ENCODE peak calls at places on chromosomes 3 and 15, in six cellular contexts. U is H9, P is IMR-90, X is H1, Q is trophoblast cell, Z is mesenchymal stem cell. C is an unnamed sample.
A peak's percentile ranks its signal among the peaks of the same experiment; 100 is the strongest.

GRCh38 chr15:50058231-50058630 is 60.8 kb downstream of the ATP8B4 start:
- DNase-seq in U (no peak), P (peak; percentile 63), X (no peak), Q (no peak), Z (peak; percentile 80), C (no peak)

GRCh38 chr15:51186121-51186795 is 91.6 kb upstream of the TNFAIP8L3 start:
- DNase-seq in U (no peak), P (no peak), X (no peak), Q (no peak), Z (no peak), C (no peak)

GRCh38 chr3:64002248-64002647 is 21.0 kb downstream of the PSMD6 start:
- DNase-seq in U (no peak), P (no peak), X (no peak), Q (no peak), Z (no peak), C (no peak)

GRCh38 chr3:127690106-127690505 is 17.4 kb downstream of the ABTB1 start:
- DNase-seq in U (no peak), P (peak; percentile 61), X (no peak), Q (peak; percentile 35), Z (peak; percentile 45), C (no peak)

GRCh38 chr3:22713936-22714335 is 489.2 kb upstream of the UBE2E2 start:
- DNase-seq in U (no peak), P (peak; percentile 4), X (no peak), Q (peak; percentile 64), Z (peak; percentile 92), C (no peak)

GRCh38 chr3:178159691-178160090 is 376.5 kb upstream of the KCNMB2 start:
- DNase-seq in U (no peak), P (no peak), X (no peak), Q (no peak), Z (no peak), C (peak; percentile 30)

GRCh38 chr3:12193485-12194165 is 34.9 kb upstream of the TIMP4 start:
- DNase-seq in U (no peak), P (peak; percentile 100), X (no peak), Q (peak; percentile 69), Z (peak; percentile 99), C (no peak)

GRCh38 chr15:94538280-94538679 is 306.9 kb downstream of the MCTP2 start:
- DNase-seq in U (no peak), P (no peak), X (no peak), Q (no peak), Z (no peak), C (no peak)

GRCh38 chr3:14879161-14879888 is 60.6 kb downstream of the FGD5 start:
- DNase-seq in U (peak; percentile 38), P (no peak), X (no peak), Q (no peak), Z (no peak), C (no peak)

GRCh38 chr15:101207867-101208288 is 44.0 kb downstream of the CHSY1 start:
- DNase-seq in U (no peak), P (peak; percentile 86), X (no peak), Q (peak; percentile 24), Z (peak; percentile 79), C (no peak)

GRCh38 chr3:68878322-68878721 is 54.0 kb downstream of the TAFA4 start:
- DNase-seq in U (no peak), P (peak; percentile 20), X (no peak), Q (no peak), Z (peak; percentile 36), C (peak; percentile 24)

GRCh38 chr3:125367403-125368230 is 7.5 kb downstream of the ZNF148 start:
- DNase-seq in U (no peak), P (peak; percentile 45), X (no peak), Q (no peak), Z (peak; percentile 18), C (no peak)
- H3K14ac ChIP-seq in U (no peak overlapping the region), P (no peak overlapping the region), X (no peak overlapping the region), Q (no peak overlapping the region), Z (no peak overlapping the region), C (no peak overlapping the region)

DNA sequence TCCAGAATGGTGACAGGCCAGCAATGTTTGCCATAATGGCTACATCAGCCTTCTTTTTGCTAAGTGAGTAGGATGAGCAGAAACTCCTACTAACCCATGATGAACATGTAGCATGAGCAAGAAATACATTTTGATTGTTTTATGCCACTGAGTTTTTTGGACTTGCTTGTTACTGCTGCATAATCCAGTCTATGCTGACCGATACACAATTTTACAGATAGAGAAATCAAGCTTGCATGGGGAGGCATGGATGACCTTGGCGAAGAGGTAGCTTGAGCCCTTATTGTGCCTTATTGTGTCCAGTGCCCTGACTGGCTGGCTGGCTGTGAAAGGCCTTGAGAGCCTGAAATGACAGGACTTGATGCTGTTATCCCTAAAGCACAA is 31.0 kb upstream of the TLE3 start:
- DNase-seq in U (no peak), P (no peak), X (no peak), Q (no peak), Z (no peak), C (no peak)
- H3K14ac ChIP-seq in U (no peak overlapping the region), P (no peak overlapping the region), X (no peak overlapping the region), Q (no peak overlapping the region), Z (no peak overlapping the region), C (no peak overlapping the region)

DNA sequence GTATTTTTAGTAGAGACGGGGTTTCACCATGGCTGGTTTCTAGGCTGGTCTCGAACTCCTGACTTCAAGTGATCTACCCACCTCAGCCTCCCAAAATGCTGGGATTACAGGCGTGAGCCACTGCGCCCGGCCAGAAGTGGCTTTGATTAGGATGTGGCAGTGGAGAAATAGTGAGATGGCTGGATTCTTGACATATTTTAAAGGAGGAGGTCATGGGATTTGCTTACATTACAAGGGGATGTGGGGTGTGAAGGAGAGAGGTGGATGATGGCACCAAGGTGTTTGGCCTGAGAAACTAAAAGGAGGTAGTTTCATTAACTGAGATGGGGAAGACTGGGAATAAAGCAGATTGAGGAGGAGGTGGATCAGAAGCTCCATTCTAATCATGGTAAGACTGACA is 15.0 kb upstream of the LTF start:
- DNase-seq in U (no peak), P (peak; percentile 28), X (no peak), Q (no peak), Z (no peak), C (no peak)
- H3K14ac ChIP-seq in U (no peak overlapping the region), P (no peak overlapping the region), X (no peak overlapping the region), Q (no peak overlapping the region), Z (no peak overlapping the region), C (no peak overlapping the region)

GRCh38 chr3:97823081-97823480 is 1.3 kb downstream of the CRYBG3 start:
- DNase-seq in U (no peak), P (no peak), X (no peak), Q (no peak), Z (peak; percentile 29), C (no peak)

GRCh38 chr3:97821413-97821809 is 400 bp upstream of the CRYBG3 start:
- DNase-seq in U (peak; percentile 55), P (no peak), X (peak; percentile 73), Q (no peak), Z (peak; percentile 84), C (no peak)

GRCh38 chr3:97823503-97824004 is 1.7 kb downstream of the CRYBG3 start:
- DNase-seq in U (no peak), P (no peak), X (no peak), Q (no peak), Z (peak; percentile 38), C (no peak)

GRCh38 chr3:97820780-97821179 is 1.0 kb upstream of the CRYBG3 start:
- DNase-seq in U (no peak), P (no peak), X (no peak), Q (no peak), Z (no peak), C (no peak)

GRCh38 chr3:97821810-97822775 is at the start of gene CRYBG3:
- DNase-seq in U (peak; percentile 77), P (peak; percentile 75), X (peak; percentile 85), Q (peak; percentile 65), Z (peak; percentile 87), C (peak; percentile 79)
- H3K14ac ChIP-seq in U (peak within 1 kb of the TSS; percentile 61), P (peak within 1 kb of the TSS; percentile 91), X (no peak within 1 kb of the TSS), Q (peak within 1 kb of the TSS; percentile 56), Z (no peak within 1 kb of the TSS), C (peak within 1 kb of the TSS; percentile 43)

GRCh38 chr3:40624189-40624754 is 99.5 kb downstream of the ZNF621 start:
- DNase-seq in U (no peak), P (no peak), X (no peak), Q (no peak), Z (no peak), C (no peak)

GRCh38 chr3:40623567-40623966 is 98.8 kb downstream of the ZNF621 start:
- DNase-seq in U (no peak), P (no peak), X (no peak), Q (no peak), Z (no peak), C (no peak)

GRCh38 chr3:40618158-40618557 is 93.4 kb downstream of the ZNF621 start:
- DNase-seq in U (no peak), P (no peak), X (no peak), Q (no peak), Z (no peak), C (no peak)

GRCh38 chr3:40620151-40620550 is 95.4 kb downstream of the ZNF621 start:
- DNase-seq in U (no peak), P (no peak), X (no peak), Q (no peak), Z (no peak), C (no peak)

GRCh38 chr3:40621252-40621651 is 96.5 kb downstream of the ZNF621 start:
- DNase-seq in U (no peak), P (no peak), X (no peak), Q (no peak), Z (no peak), C (no peak)
- H3K14ac ChIP-seq in U (no peak overlapping the region), P (no peak overlapping the region), X (no peak overlapping the region), Q (no peak overlapping the region), Z (no peak overlapping the region), C (no peak overlapping the region)

DNA sequence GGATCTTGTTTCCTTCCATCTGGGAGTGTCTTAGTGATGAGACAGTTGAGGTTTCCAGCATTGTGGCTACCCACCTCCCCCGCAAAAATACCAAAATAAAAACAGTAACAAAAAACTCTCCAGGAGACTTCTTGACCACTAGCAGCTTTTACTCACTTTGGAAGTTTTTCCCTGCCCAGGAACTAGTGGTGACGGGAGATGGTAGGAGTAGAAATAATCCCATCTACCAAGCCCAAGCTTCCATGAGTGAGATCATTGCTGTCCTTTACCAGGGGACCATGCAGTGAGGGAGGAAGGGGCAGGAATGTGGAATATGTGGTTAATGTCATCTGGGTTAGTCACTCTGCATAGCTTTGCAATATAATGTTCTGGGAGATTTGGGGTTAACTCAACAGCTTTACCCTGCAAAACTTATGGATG is 187.7 kb downstream of the ITPR1 start:
- DNase-seq in U (no peak), P (peak; percentile 29), X (no peak), Q (no peak), Z (peak; percentile 58), C (no peak)
- H3K14ac ChIP-seq in U (no peak overlapping the region), P (peak overlapping the region; percentile 48), X (no peak overlapping the region), Q (no peak overlapping the region), Z (no peak overlapping the region), C (no peak overlapping the region)

C was measured in neuronal stem cell.